ENCODE peak calls at places on chromosomes 12 and 14, in five cellular contexts. H is pancreas, O is right lobe of liver, X is suprapubic skin, N is lung. P is an unnamed sample. For H3K4me1, the result is how much of the 10 kb centered on the place peaks cover.

GRCh38 chr14:75141967-75142366 is 15.1 kb upstream of the NEK9 start:
- DNase-seq in N (no peak), H (no peak), O (no peak), X (no peak), P (peak)

GRCh38 chr12:103442187-103442564 is 53.6 kb downstream of the C12orf42 start:
- DNase-seq in N (no peak), H (no peak), O (no peak), X (no peak), P (no peak)

GRCh38 chr12:110245278-110245868 is 35.7 kb upstream of the ATP2A2 start:
- DNase-seq in O (peak), N (no peak), H (no peak), X (no peak), P (peak)

GRCh38 chr12:42977451-42978230 is 388.1 kb upstream of the PRICKLE1 start:
- DNase-seq in H (no peak), X (no peak), N (no peak), O (no peak), P (no peak)

GRCh38 chr14:68594737-68595380 is 198.0 kb downstream of the ZFP36L1 start:
- DNase-seq in X (peak), O (no peak), H (no peak), N (no peak), P (no peak)

GRCh38 chr12:10590976-10591375 is 22.4 kb downstream of the MAGOHB start:
- DNase-seq in N (no peak), X (no peak), O (no peak), H (no peak), P (no peak)

GRCh38 chr12:106855221-106855758 is 80.8 kb downstream of the RIC8B start:
- DNase-seq in N (no peak), H (no peak), X (no peak), O (no peak), P (no peak)

GRCh38 chr14:64474041-64474440 is 8.7 kb downstream of the AKAP5 start:
- DNase-seq in N (no peak), O (no peak), H (no peak), X (no peak), P (no peak)

GRCh38 chr14:97177016-97177415 is 379.8 kb downstream of the VRK1 start:
- DNase-seq in N (no peak), H (no peak), X (no peak), O (no peak), P (peak)

GRCh38 chr12:118023461-118023860 is 7.0 kb downstream of the RFC5 start:
- DNase-seq in X (no peak), N (no peak), O (no peak), H (no peak), P (no peak)

GRCh38 chr12:78898416-78898815 is 33.8 kb downstream of the SYT1 start:
- DNase-seq in N (no peak), O (peak), X (no peak), H (peak), P (no peak)

GRCh38 chr12:1859643-1860042 is 39.3 kb downstream of the LRTM2 start:
- DNase-seq in N (no peak), H (no peak), O (no peak), X (no peak), P (no peak)

GRCh38 chr12:116474331-116474730 is 84.8 kb upstream of the MAP1LC3B2 start:
- DNase-seq in O (no peak), X (no peak), N (no peak), H (no peak), P (no peak)

GRCh38 chr14:80491562-80492139 is 280.3 kb upstream of the DIO2 start:
- DNase-seq in X (no peak), N (no peak), H (no peak), O (no peak), P (no peak)

GRCh38 chr12:54329756-54330155 is 4.8 kb downstream of the COPZ1 start:
- DNase-seq in X (no peak), N (no peak), O (no peak), H (no peak), P (no peak)

GRCh38 chr12:115660211-115660805 is 617.2 kb downstream of the MED13L start:
- DNase-seq in O (no peak), X (no peak), H (no peak), N (no peak), P (no peak)

GRCh38 chr12:77685112-77685511 is 145.6 kb upstream of the NAV3 start:
- DNase-seq in X (no peak), O (peak), N (peak), H (no peak), P (no peak)

GRCh38 chr14:58788655-58789054 is 150.9 kb downstream of the DACT1 start:
- DNase-seq in N (no peak), O (no peak), H (no peak), X (no peak), P (no peak)

GRCh38 chr14:104700224-104700623 is 10.8 kb downstream of the INF2 start:
- DNase-seq in N (no peak), O (no peak), X (no peak), H (no peak), P (no peak)

GRCh38 chr14:104697892-104698583 is 8.6 kb downstream of the INF2 start:
- DNase-seq in X (no peak), N (no peak), H (no peak), O (no peak), P (no peak)

GRCh38 chr14:104697317-104697703 is 7.9 kb downstream of the INF2 start:
- DNase-seq in X (no peak), O (no peak), H (no peak), N (no peak), P (no peak)

GRCh38 chr14:104699426-104699748 is 10.0 kb downstream of the INF2 start:
- DNase-seq in X (no peak), N (no peak), H (no peak), O (no peak), P (no peak)

GRCh38 chr14:104698688-104699425 is 9.4 kb downstream of the INF2 start:
- DNase-seq in O (no peak), H (no peak), N (no peak), X (no peak), P (no peak)
- H3K27ac ChIP-seq in O (no peak), H (no peak), N (peak), X (peak), P (no peak)

DNA sequence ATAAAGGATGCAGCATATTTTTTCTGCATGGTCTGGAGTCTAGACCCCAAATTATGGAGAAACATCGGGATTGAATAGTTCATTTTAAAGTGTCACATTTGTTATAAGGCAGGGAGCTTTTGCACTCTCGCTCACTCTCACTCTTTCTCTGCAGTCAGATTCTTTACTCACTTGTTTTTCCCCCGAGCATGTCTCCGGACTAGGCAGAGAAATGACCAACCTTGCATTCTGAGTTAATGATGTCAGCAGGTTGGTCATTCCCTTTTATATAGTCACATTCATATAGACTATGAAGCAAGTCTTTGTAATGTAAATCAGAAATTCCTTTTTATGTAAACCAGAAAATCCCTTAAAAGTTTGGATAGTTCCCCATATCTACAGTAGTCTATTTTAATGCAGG is 4.1 kb downstream of the C12orf75 start:
- DNase-seq in O (no peak), H (no peak), N (no peak), X (no peak), P (no peak)
- H3K4me3 ChIP-seq in O (no peak), H (no peak), N (no peak), X (no peak), P (no peak)

GRCh38 chr12:62695696-62696095 is 229.1 kb downstream of the MON2 start:
- DNase-seq in O (no peak), N (no peak), X (no peak), H (no peak), P (no peak)
- H3K4me1 ChIP-seq in O (under half), N (under half), X (under half), H (under half), P (under half)

GRCh38 chr12:131965073-131965472 is 15.3 kb downstream of the EP400 start:
- DNase-seq in H (no peak), N (no peak), O (no peak), X (no peak), P (no peak)

GRCh38 chr12:131959137-131959536 is 9.4 kb downstream of the EP400 start:
- DNase-seq in N (no peak), O (no peak), H (peak), X (no peak), P (no peak)

GRCh38 chr12:131962069-131962468 is 12.3 kb downstream of the EP400 start:
- DNase-seq in H (no peak), N (no peak), O (no peak), X (no peak), P (no peak)

GRCh38 chr12:131963381-131963780 is 13.6 kb downstream of the EP400 start:
- DNase-seq in N (no peak), O (no peak), X (no peak), H (no peak), P (peak)

DNA sequence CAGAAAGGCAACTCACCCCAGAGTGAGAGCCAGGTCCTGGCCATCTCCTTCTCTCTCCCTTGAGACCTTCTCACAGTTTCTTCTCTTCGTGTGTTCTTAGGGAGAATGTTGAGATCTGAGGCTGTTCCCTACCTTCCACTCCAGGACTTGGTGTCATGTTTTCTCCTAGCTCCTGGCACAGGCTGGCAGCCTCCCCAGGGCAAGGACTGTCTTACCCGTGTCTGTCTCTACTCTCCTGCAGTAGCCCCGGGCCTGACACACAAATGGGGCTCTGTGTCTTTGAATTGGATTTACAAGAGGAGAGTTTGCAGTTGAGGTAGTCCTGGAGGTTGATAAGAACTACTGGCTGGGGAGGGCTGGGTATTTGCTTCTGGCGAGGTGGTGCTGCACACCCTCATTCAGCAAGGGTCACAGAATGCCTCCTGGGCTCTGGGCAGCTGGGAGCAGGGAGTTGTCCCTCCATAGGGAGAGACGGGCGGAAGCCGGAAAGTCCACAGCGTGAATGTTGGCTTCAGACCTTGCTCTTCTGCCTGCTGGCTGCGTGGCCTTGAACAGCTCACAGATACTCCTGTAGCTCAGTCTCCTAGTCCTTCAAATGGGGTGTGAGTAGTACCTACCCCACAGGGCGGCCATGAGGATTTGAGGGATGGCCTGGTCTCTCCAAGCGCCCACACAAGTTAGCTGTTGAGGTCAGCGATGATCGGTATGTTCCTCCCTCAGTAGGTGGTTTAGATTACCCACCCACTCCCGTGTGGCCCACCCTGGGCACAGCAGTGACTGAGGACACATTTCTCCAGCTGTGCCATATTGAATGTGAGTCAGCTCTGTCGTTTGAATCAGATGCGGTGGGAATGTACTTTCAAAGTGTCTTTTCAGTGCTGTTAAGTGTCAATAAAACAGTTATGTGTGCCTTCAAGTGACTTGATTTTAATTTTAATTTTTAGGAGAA is 10.2 kb downstream of the EP400 start:
- DNase-seq in X (peak), O (no peak), H (peak), N (no peak), P (no peak)
- H3K27ac ChIP-seq in X (no peak), O (no peak), H (no peak), N (no peak), P (no peak)